ENCODE peak calls at places on chromosome 14, in six cellular contexts. W is left lung, O is uterus, S is tibial artery, H is dorsolateral prefrontal cortex, R is heart left ventricle. A is an unnamed sample.

GRCh38 chr14:87491816-87492215 is 501.2 kb downstream of the GALC start:
- DNase-seq in W (no peak), O (no peak), S (no peak), H (no peak), R (no peak), A (no peak)

GRCh38 chr14:104110491-104111209 is 25.1 kb downstream of the ASPG start:
- DNase-seq in W (peak), O (no peak), S (no peak), H (no peak), R (peak), A (no peak)

GRCh38 chr14:89826581-89826980 is 127.9 kb downstream of the EFCAB11 start:
- DNase-seq in W (no peak), O (no peak), S (no peak), H (no peak), R (no peak), A (no peak)

GRCh38 chr14:22773162-22774010 is 6.9 kb downstream of the OXA1L start:
- DNase-seq in W (no peak), O (no peak), S (no peak), H (no peak), R (no peak), A (no peak)

GRCh38 chr14:89266754-89267153 is 150.3 kb downstream of the FOXN3 start:
- DNase-seq in W (no peak), O (no peak), S (no peak), H (no peak), R (no peak), A (no peak)

GRCh38 chr14:20782280-20782890 is 1.3 kb downstream of the RNASE6 start:
- DNase-seq in W (no peak), O (no peak), S (no peak), H (no peak), R (no peak), A (no peak)

GRCh38 chr14:24425704-24426103 is 3.8 kb downstream of the CBLN3 start:
- DNase-seq in W (no peak), O (peak), S (no peak), H (no peak), R (no peak), A (no peak)

GRCh38 chr14:24903337-24903736 is 146.6 kb downstream of the STXBP6 start:
- DNase-seq in W (no peak), O (no peak), S (no peak), H (no peak), R (no peak), A (no peak)

GRCh38 chr14:101665478-101666078 is 95.9 kb upstream of the PPP2R5C start:
- DNase-seq in W (no peak), O (no peak), S (no peak), H (peak), R (no peak), A (no peak)

GRCh38 chr14:73727181-73727580 is 13.0 kb upstream of the PNMA1 start:
- DNase-seq in W (no peak), O (no peak), S (no peak), H (no peak), R (no peak), A (no peak)

GRCh38 chr14:105375635-105376057 is 22.7 kb upstream of the TEX22 start:
- DNase-seq in W (no peak), O (no peak), S (no peak), H (no peak), R (no peak), A (no peak)

GRCh38 chr14:23725980-23726746 is 90.0 kb downstream of the DHRS2 start:
- DNase-seq in W (no peak), O (no peak), S (no peak), H (no peak), R (no peak), A (no peak)

GRCh38 chr14:36522347-36522971 is 2.4 kb upstream of the NKX2-1 start:
- DNase-seq in W (no peak), O (no peak), S (no peak), H (no peak), R (no peak), A (no peak)

GRCh38 chr14:105315211-105315721 is 718 bp downstream of the PACS2 start:
- DNase-seq in W (peak), O (no peak), S (peak), H (no peak), R (no peak), A (peak)

GRCh38 chr14:20611277-20611676 is 20.1 kb upstream of the RNASE12 start:
- DNase-seq in W (no peak), O (no peak), S (no peak), H (no peak), R (no peak), A (no peak)

GRCh38 chr14:101495284-101495683 is 66.0 kb upstream of the DIO3 start:
- DNase-seq in W (peak), O (peak), S (peak), H (no peak), R (no peak), A (no peak)

GRCh38 chr14:58501214-58501816 is 73.8 kb downstream of the KIAA0586 start:
- DNase-seq in W (no peak), O (peak), S (no peak), H (no peak), R (no peak), A (no peak)

GRCh38 chr14:34930591-34931069 is 52.2 kb upstream of the SRP54 start:
- DNase-seq in W (no peak), O (no peak), S (no peak), H (no peak), R (no peak), A (no peak)

GRCh38 chr14:22391908-22392307 is 197.1 kb downstream of the DAD1 start:
- DNase-seq in W (peak), O (peak), S (peak), H (peak), R (no peak), A (no peak)

GRCh38 chr14:73025544-73025943 is 1.4 kb downstream of the ZFYVE1 start:
- DNase-seq in W (no peak), O (no peak), S (no peak), H (no peak), R (no peak), A (no peak)

GRCh38 chr14:91246051-91246852 is 1.7 kb upstream of the GPR68 start:
- DNase-seq in W (no peak), O (no peak), S (no peak), H (no peak), R (no peak), A (no peak)

GRCh38 chr14:58751788-58752187 is 114.0 kb downstream of the DACT1 start:
- DNase-seq in W (no peak), O (no peak), S (no peak), H (no peak), R (no peak), A (no peak)

GRCh38 chr14:50044040-50044651 is 72.2 kb downstream of the VCPKMT start:
- DNase-seq in W (no peak), O (no peak), S (no peak), H (no peak), R (no peak), A (no peak)

GRCh38 chr14:75070383-75070782 is 942 bp downstream of the ZC2HC1C start:
- DNase-seq in W (no peak), O (peak), S (no peak), H (no peak), R (no peak), A (peak)

GRCh38 chr14:35353409-35354172 is 51.0 kb downstream of the NFKBIA start:
- DNase-seq in W (no peak), O (no peak), S (no peak), H (no peak), R (no peak), A (no peak)

GRCh38 chr14:76882646-76883045 is 56.4 kb downstream of the LRRC74A start:
- DNase-seq in W (no peak), O (no peak), S (no peak), H (no peak), R (no peak), A (no peak)

GRCh38 chr14:90060312-90060964 is 1.4 kb upstream of the KCNK13 start:
- DNase-seq in W (peak), O (no peak), S (no peak), H (peak), R (peak), A (no peak)

GRCh38 chr14:50835280-50835679 is 4.3 kb upstream of the NIN start:
- DNase-seq in W (no peak), O (no peak), S (no peak), H (no peak), R (no peak), A (peak)

DNA sequence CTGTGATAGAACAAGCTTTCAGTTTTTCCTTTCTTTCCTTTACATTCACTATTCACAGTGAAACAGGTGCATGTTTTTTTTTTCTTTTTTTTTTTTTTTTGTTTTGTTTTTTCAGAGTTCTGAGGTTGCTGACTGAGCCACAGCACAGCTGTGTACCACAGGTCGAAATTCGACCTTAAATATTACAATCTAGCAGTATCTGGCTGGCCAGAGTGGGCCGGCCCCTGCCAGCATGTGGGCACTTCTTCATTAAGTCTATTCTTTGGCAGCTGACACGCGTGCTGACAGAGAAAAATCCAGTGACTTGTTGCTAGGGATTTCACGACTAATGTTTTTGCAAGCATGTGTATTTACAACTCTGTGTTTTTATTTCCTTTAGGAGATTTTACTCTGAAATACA is 33.9 kb downstream of the FBXO33 start:
- DNase-seq in W (no peak), O (no peak), S (no peak), H (no peak), R (no peak), A (no peak)
- H3K27ac ChIP-seq in W (no peak), O (no peak), S (no peak), H (no peak), R (no peak), A (no peak)

GRCh38 chr14:57071639-57072038 is 197.1 kb downstream of the EXOC5 start:
- DNase-seq in W (no peak), O (no peak), S (no peak), H (no peak), R (no peak), A (no peak)

GRCh38 chr14:57068511-57068910 is 200.2 kb downstream of the EXOC5 start:
- DNase-seq in W (no peak), O (no peak), S (no peak), H (no peak), R (no peak), A (no peak)

GRCh38 chr14:57069702-57070101 is 199.0 kb downstream of the EXOC5 start:
- DNase-seq in W (no peak), O (no peak), S (no peak), H (no peak), R (no peak), A (no peak)

GRCh38 chr14:57066463-57066862 is 202.2 kb downstream of the EXOC5 start:
- DNase-seq in W (no peak), O (no peak), S (no peak), H (no peak), R (no peak), A (no peak)

DNA sequence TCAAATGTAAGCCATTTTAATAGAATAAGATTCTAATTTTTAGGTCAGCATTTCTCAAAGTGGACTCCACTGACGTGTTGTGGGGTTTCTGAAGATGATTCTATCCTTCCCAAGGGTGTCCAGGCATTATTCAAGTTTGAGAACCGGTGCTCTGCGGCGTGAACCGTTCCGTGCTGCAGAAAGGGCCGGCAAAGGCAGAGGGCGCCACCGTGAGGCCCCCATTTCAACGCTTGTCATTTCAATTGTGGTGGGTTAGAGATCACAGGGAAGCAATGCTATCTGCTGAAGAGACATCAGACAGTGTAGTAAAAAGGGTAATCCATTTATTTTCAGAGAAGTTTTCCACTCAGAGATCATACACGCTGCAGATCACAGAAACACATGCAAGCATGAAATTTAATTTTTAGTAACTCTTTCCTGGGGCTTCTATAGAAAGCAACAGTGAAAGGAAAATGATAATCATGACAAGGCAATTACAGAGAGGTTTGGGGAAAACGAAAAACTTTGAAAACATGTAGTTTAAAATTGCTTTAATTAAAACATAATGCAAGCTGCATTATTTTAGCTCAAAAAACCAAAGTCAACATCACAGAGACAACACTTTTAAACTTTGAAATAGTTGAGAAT is 201.7 kb downstream of the EXOC5 start:
- DNase-seq in W (no peak), O (no peak), S (no peak), H (peak), R (no peak), A (no peak)
- TF ChIP-seq CTCF in W (peak), O (no peak), S (no peak), H (peak), R (peak), A (no peak)

GRCh38 chr14:55316528-55316927 is 45.3 kb downstream of the FBXO34 start:
- DNase-seq in W (no peak), O (no peak), S (no peak), H (no peak), R (no peak), A (no peak)
- H3K27ac ChIP-seq in W (no peak), O (no peak), S (no peak), H (peak), R (peak), A (no peak)

DNA sequence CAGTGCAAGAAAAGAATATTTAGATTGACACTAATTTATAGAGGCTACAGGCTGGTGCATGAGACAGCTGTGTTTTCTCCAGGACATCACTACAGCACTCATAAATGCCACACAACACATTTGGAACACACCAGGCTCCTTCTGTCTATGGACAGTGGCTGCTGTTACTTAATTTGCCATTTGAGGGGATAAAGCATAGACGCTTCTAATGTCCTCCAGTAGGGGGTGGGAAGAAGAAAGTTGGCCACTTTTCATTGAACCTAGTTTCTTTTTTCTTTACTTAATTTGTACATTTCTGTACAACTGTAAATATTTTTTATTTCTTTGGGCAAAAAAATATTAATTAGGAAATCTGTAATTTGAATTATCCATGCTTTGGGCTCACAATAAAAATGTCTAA is 12.4 kb upstream of the RTN1 start:
- DNase-seq in W (no peak), O (no peak), S (no peak), H (no peak), R (no peak), A (no peak)
- TF ChIP-seq CTCF in W (no peak), O (no peak), S (no peak), H (no peak), R (peak), A (no peak)

GRCh38 chr14:61231810-61232209 is 49.3 kb downstream of the TMEM30B start:
- DNase-seq in W (no peak), O (no peak), S (no peak), H (no peak), R (no peak), A (no peak)

GRCh38 chr14:61233436-61233956 is 47.6 kb downstream of the TMEM30B start:
- DNase-seq in W (no peak), O (no peak), S (no peak), H (no peak), R (no peak), A (no peak)

GRCh38 chr14:61226015-61226654 is 55.0 kb downstream of the TMEM30B start:
- DNase-seq in W (no peak), O (no peak), S (no peak), H (no peak), R (no peak), A (no peak)

GRCh38 chr14:61227893-61228591 is 53.1 kb downstream of the TMEM30B start:
- DNase-seq in W (no peak), O (no peak), S (no peak), H (no peak), R (no peak), A (no peak)

DNA sequence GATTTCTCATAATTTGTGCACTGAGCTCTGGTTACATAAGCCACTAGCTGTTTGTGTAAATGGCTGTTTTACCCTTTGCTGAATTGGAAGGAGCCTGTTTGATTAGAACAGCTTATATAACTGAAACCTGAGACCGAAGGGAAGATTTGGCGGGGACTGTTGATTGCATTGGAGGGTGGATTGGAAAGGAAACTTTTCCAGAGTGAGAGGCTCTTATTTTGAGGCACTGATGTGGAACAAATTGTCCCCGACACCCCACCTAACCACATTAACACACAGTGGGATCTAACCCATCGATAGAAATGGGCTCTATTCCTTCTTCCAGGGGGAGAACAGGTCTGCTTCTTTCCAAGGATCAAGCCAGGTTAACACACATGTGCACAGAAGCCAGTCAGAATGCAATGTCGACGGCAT is 51.7 kb downstream of the TMEM30B start:
- DNase-seq in W (no peak), O (no peak), S (no peak), H (no peak), R (no peak), A (no peak)
- H3K27ac ChIP-seq in W (no peak), O (no peak), S (no peak), H (no peak), R (peak), A (no peak)

GRCh38 chr14:86050072-86050683 is 520.2 kb downstream of the FLRT2 start:
- DNase-seq in W (no peak), O (no peak), S (no peak), H (no peak), R (no peak), A (no peak)

GRCh38 chr14:86057018-86057667 is 527.2 kb downstream of the FLRT2 start:
- DNase-seq in W (no peak), O (no peak), S (no peak), H (no peak), R (no peak), A (no peak)

GRCh38 chr14:86052868-86053267 is 522.9 kb downstream of the FLRT2 start:
- DNase-seq in W (no peak), O (no peak), S (no peak), H (no peak), R (no peak), A (no peak)

DNA sequence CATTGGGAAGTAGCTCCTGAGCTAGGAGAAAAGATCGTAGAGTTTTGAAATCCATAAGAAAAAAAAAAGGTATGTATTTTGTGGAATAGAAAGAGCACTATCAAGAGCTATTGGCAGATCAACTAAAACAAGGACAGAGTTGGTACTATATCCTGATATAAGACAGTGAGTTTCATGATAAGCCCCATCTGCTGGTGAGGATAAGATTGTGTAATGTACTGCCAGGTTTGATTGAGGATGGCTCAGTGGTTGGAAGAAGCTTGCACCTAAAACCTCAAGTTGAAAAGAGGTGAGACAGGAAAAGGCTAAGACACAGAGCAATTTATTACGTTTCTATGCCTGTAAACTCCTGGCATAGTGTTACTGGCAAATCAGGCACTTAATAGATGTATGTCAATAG is 525.6 kb downstream of the FLRT2 start:
- DNase-seq in W (no peak), O (no peak), S (no peak), H (no peak), R (no peak), A (no peak)
- TF ChIP-seq CTCF in W (no peak), O (no peak), S (no peak), H (peak), R (no peak), A (no peak)

DNA sequence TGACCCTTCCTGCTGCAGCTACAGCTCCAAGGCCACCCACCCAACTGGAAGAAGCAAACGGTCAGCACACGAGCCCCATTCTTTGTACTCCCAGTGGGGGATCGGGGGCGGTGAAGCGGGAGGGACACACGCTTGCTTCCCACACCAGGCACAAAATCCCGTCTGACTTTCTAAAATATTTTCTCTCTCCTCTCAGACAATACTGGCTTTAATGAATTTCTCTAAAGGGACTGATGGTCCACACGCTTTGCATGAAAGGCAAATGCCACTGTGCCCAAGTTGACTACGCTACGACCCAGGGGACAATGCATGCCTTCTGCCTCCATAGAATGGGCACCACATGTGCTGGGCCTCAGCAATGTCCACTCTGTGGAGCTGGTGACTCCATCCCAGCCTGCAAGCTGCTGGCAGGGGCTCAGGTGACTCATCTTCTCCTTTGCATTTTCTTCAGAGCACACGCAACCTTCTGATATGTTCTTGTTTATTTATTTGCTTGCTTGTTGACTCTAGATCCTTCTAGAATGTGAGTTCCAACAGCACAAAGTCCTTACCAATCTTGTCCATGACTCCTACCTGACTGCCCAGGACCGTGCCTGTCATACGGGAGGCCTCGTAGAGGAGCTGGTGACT is 15.6 kb downstream of the SYNE3 start:
- DNase-seq in W (no peak), O (peak), S (peak), H (peak), R (no peak), A (peak)
- H3K27ac ChIP-seq in W (no peak), O (peak), S (peak), H (peak), R (peak), A (peak)

A was measured in ascending aorta.